ENCODE peak calls at places on chromosomes 5 and 9, in nine cellular contexts. C is HCT116, Z is A549, W is fibroblast of lung, P is neural progenitor cell, K is GM23248, F is GM23338, Q is mesendoderm, H is SK-N-SH. D is an unnamed sample.

GRCh38 chr5:32109236-32109635 is 64.9 kb downstream of the GOLPH3 start:
- DNase-seq in C (no peak), Z (no peak), W (peak; percentile 25), P (no peak), K (peak; percentile 92), F (no peak), Q (no peak), H (no peak), D (no peak)

GRCh38 chr5:57316798-57317327 is 143.0 kb downstream of the GPBP1 start:
- DNase-seq in C (no peak), Z (no peak), W (peak; percentile 99), P (no peak), K (peak; percentile 88), F (no peak), Q (peak; percentile 40), H (no peak), D (no peak)

GRCh38 chr5:115869256-115869655 is 27.5 kb downstream of the AP3S1 start:
- DNase-seq in C (no peak), Z (no peak), W (peak; percentile 61), P (no peak), K (no peak), F (no peak), Q (no peak), H (no peak), D (no peak)

GRCh38 chr9:127451681-127452480 is 571 bp downstream of the LRSAM1 start:
- DNase-seq in C (no peak), Z (peak; percentile 79), W (peak; percentile 49), P (peak; percentile 51), K (peak; percentile 81), F (peak; percentile 70), Q (peak; percentile 59), H (peak; percentile 81), D (peak; percentile 13)

GRCh38 chr5:10854526-10855277 is 93.7 kb upstream of the DAP start:
- DNase-seq in C (no peak), Z (no peak), W (no peak), P (no peak), K (peak; percentile 64), F (no peak), Q (no peak), H (no peak), D (no peak)

GRCh38 chr9:114037961-114038723 is 40.0 kb downstream of the AMBP start:
- DNase-seq in C (no peak), Z (no peak), W (no peak), P (peak; percentile 96), K (no peak), F (peak; percentile 78), Q (peak; percentile 31), H (no peak), D (no peak)

GRCh38 chr5:160693831-160694473 is 158.1 kb downstream of the ATP10B start:
- DNase-seq in C (no peak), Z (no peak), W (no peak), P (no peak), K (no peak), F (no peak), Q (peak; percentile 25), H (no peak), D (no peak)

GRCh38 chr5:2222246-2222645 is 339.5 kb upstream of the IRX4 start:
- DNase-seq in C (no peak), Z (no peak), W (no peak), P (no peak), K (no peak), F (no peak), Q (no peak), H (no peak), D (no peak)

GRCh38 chr5:124411089-124411488 is 335.4 kb downstream of the ZNF608 start:
- DNase-seq in C (no peak), Z (no peak), W (peak; percentile 13), P (no peak), K (peak; percentile 5), F (no peak), Q (no peak), H (no peak), D (no peak)

GRCh38 chr9:35776018-35776417 is 15.4 kb upstream of the NPR2 start:
- DNase-seq in C (no peak), Z (no peak), W (no peak), P (no peak), K (no peak), F (no peak), Q (no peak), H (no peak), D (no peak)

GRCh38 chr5:1108865-1109174 is 3.0 kb downstream of the SLC12A7 start:
- DNase-seq in C (no peak), Z (no peak), W (no peak), P (no peak), K (no peak), F (no peak), Q (no peak), H (no peak), D (no peak)

GRCh38 chr9:135252980-135253304 is 165.5 kb downstream of the OLFM1 start:
- DNase-seq in C (no peak), Z (no peak), W (no peak), P (peak; percentile 29), K (peak; percentile 15), F (no peak), Q (peak; percentile 18), H (no peak), D (no peak)

GRCh38 chr5:121366515-121366914 is 485.2 kb upstream of the FTMT start:
- DNase-seq in C (no peak), Z (peak; percentile 12), W (peak; percentile 62), P (no peak), K (peak; percentile 63), F (no peak), Q (no peak), H (no peak), D (no peak)
- H3K4me3 ChIP-seq in C (no peak overlapping the region), Z (no peak overlapping the region), W (no peak overlapping the region), P (no peak overlapping the region), K (no peak overlapping the region), F (no peak overlapping the region), Q (no peak overlapping the region), H (no peak overlapping the region), D (no peak overlapping the region)

GRCh38 chr9:973295-973842 is 3.1 kb upstream of the DMRT3 start:
- DNase-seq in C (no peak), Z (no peak), W (no peak), P (peak; percentile 37), K (no peak), F (peak; percentile 17), Q (peak; percentile 9), H (no peak), D (no peak)

GRCh38 chr9:970310-971002 is 6.0 kb upstream of the DMRT3 start:
- DNase-seq in C (no peak), Z (no peak), W (no peak), P (peak; percentile 62), K (no peak), F (peak; percentile 65), Q (peak; percentile 81), H (no peak), D (no peak)

GRCh38 chr9:971901-972511 is 4.4 kb upstream of the DMRT3 start:
- DNase-seq in C (no peak), Z (no peak), W (no peak), P (peak; percentile 92), K (no peak), F (peak; percentile 93), Q (peak; percentile 90), H (peak; percentile 43), D (no peak)

GRCh38 chr9:974064-974992 is 2.1 kb upstream of the DMRT3 start:
- DNase-seq in C (no peak), Z (no peak), W (no peak), P (peak; percentile 93), K (no peak), F (peak; percentile 31), Q (no peak), H (no peak), D (no peak)

DNA sequence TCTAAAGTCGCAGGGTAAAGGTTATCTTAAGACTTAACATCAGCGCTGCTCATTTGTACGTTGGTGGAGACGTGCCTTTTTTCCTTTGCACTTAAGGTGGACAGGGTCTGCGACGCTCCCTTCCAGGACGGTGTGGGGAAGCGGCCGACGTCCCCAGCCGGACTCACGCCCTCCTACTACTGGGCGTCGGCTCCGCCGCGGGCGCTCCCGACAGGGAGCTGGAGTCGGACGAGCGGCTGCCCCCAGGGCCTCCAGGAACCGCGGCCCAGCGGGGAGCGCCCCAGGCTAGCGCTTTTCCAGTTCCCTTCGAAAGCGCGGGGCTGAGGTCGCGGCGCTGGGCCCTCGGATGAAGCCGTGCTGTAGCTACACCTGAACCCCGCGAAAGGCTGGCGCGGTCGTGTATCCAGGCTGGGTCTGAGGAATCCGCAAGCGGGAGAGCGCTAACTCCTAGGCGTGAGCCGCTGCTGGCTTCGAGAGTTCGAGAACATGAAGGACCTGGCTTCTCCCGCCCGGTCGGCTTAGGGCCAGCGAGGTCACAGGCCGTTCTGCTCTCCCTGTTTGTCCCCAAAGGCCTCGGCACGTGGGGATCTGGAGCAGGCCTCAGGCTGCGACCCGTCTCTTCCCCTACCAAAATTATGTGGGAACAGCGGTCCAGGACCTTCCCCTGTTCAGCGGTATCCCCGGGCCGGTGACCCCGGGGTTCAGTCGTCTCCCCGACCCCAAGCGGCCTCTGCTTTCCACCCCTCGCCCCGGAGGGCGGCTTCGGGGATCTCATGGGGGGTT is 3.8 kb upstream of the DMRT3 start:
- DNase-seq in C (no peak), Z (no peak), W (no peak), P (peak; percentile 47), K (no peak), F (peak; percentile 60), Q (no peak), H (peak; percentile 27), D (no peak)
- H3K4me2 ChIP-seq in C (no peak overlapping the region), Z (no peak overlapping the region), W (no peak overlapping the region), P (peak overlapping the region; percentile 85), K (peak overlapping the region; percentile 20), F (peak overlapping the region; percentile 91), Q (peak overlapping the region; percentile 41), H (no peak overlapping the region), D (peak overlapping the region; percentile 60)

DNA sequence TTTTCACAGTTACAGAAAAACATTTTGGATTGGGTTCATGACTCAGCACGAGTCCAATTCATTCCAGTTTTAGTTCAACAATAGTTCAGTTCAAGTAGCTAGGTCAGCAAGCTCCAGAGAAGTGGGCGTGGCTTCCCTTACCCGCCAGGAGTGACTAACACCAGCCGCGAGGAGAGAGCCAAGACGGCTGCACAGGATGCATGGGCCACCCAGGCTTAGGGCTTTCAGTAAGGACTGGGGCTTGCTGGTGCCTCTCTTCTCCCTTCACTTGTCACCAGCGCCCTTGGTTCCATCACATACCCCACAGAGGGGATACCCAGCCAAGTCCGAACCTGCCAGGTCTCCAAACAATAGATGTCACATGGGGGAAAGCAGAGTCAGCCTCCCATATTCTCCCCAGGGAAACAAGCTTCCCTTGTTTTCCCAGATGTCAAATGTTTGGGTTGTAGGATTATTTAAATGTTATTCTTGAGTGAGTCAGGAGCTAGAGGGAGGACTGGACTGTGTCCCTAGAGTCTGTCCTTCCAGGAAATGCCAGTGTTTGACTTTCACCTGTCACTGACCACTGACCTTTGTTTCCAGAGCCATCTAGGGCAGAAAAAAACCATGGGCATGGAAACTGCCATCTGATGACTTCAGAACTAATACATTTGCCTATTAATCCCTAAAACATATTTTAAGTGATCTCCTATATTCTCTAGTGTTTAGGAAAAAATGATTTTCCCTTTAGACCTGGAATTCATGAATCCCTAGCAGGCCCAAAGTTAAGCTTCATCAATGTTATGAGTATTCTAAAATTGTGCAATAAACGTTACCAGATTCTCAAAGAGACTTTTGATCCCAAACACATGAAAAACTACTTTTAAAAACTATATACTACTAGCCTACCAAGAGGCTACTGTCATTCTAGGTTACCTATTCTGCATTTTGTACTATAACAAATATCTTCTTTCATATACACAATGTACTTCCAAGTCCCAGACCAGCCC is 51.9 kb downstream of the NIPAL4 start:
- DNase-seq in C (peak; percentile 66), Z (peak; percentile 75), W (peak; percentile 98), P (peak; percentile 13), K (peak; percentile 99), F (peak; percentile 35), Q (peak; percentile 64), H (no peak), D (peak; percentile 55)
- H3K4me3 ChIP-seq in C (no peak overlapping the region), Z (no peak overlapping the region), W (no peak overlapping the region), P (no peak overlapping the region), K (peak overlapping the region; percentile 21), F (no peak overlapping the region), Q (no peak overlapping the region), H (no peak overlapping the region), D (no peak overlapping the region)

GRCh38 chr5:39164016-39164415 is 55.3 kb downstream of the FYB1 start:
- DNase-seq in C (no peak), Z (no peak), W (no peak), P (no peak), K (no peak), F (no peak), Q (no peak), H (no peak), D (no peak)
- H3K4me2 ChIP-seq in C (no peak overlapping the region), Z (no peak overlapping the region), W (no peak overlapping the region), P (no peak overlapping the region), K (no peak overlapping the region), F (no peak overlapping the region), Q (no peak overlapping the region), H (no peak overlapping the region), D (no peak overlapping the region)